ENCODE peak calls at places on chromosome 16, in nine cellular contexts. H is colonic mucosa; N is CD4-positive, alpha-beta T cell; G is activated CD8-positive, alpha-beta T cell treated with anti-CD3 and anti-CD28 coated beads for 36 hours; R is progenitor cell of endocrine pancreas; F is MM.1S; J is mucosa of descending colon; D is body of pancreas; Q is endothelial cell. X is an unnamed sample.

GRCh38 chr16:27822529-27823437 is 240.7 kb downstream of the GSG1L start:
- DNase-seq in H (no peak), N (no peak), G (no peak), R (no peak), F (no peak), J (no peak), D (no peak), Q (no peak), X (no peak)

GRCh38 chr16:29777576-29778360 is at the start of gene ZG16:
- DNase-seq in H (no peak), N (no peak), G (no peak), R (no peak), F (no peak), J (no peak), D (peak), Q (no peak), X (no peak)

GRCh38 chr16:67668495-67669157 is 2.0 kb downstream of the C16orf86 start:
- DNase-seq in H (no peak), N (no peak), G (peak), R (no peak), F (no peak), J (no peak), D (no peak), Q (no peak), X (no peak)

GRCh38 chr16:66677179-66677578 is 19.4 kb downstream of the CMTM4 start:
- DNase-seq in H (no peak), N (no peak), G (no peak), R (no peak), F (no peak), J (no peak), D (no peak), Q (no peak), X (no peak)

GRCh38 chr16:47528431-47528830 is 67.3 kb downstream of the PHKB start:
- DNase-seq in H (no peak), N (no peak), G (no peak), R (no peak), F (no peak), J (no peak), D (no peak), Q (no peak), X (peak)

GRCh38 chr16:1458336-1458976 is 14.1 kb upstream of the CCDC154 start:
- DNase-seq in H (no peak), N (no peak), G (peak), R (no peak), F (no peak), J (no peak), D (no peak), Q (no peak), X (no peak)

GRCh38 chr16:69501956-69502457 is 63.8 kb upstream of the NFAT5 start:
- DNase-seq in H (no peak), N (no peak), G (no peak), R (no peak), F (peak), J (no peak), D (no peak), Q (no peak), X (no peak)

GRCh38 chr16:72066747-72067146 is 3.7 kb downstream of the HPR start:
- DNase-seq in H (no peak), N (no peak), G (no peak), R (no peak), F (peak), J (peak), D (no peak), Q (peak), X (peak)

GRCh38 chr16:265711-266110 is 10.0 kb downstream of the RGS11 start:
- DNase-seq in H (no peak), N (no peak), G (no peak), R (no peak), F (no peak), J (no peak), D (no peak), Q (no peak), X (no peak)

GRCh38 chr16:11604783-11605563 is 18.3 kb upstream of the LITAF start:
- DNase-seq in H (peak), N (no peak), G (no peak), R (no peak), F (no peak), J (peak), D (peak), Q (no peak), X (no peak)

GRCh38 chr16:10895053-10895946 is 18.3 kb downstream of the CIITA start:
- DNase-seq in H (peak), N (peak), G (peak), R (peak), F (no peak), J (peak), D (no peak), Q (peak), X (peak)

GRCh38 chr16:67277999-67278772 is 1.1 kb upstream of the PLEKHG4 start:
- DNase-seq in H (peak), N (no peak), G (no peak), R (no peak), F (peak), J (peak), D (no peak), Q (no peak), X (peak)

GRCh38 chr16:2519711-2520080 is 475 bp upstream of the AMDHD2 start:
- DNase-seq in H (no peak), N (no peak), G (no peak), R (no peak), F (no peak), J (no peak), D (no peak), Q (no peak), X (no peak)

GRCh38 chr16:83147244-83147643 is 520.5 kb downstream of the CDH13 start:
- DNase-seq in H (no peak), N (no peak), G (no peak), R (no peak), F (no peak), J (no peak), D (no peak), Q (peak), X (no peak)

GRCh38 chr16:64398795-64399194 is 723.1 kb downstream of the CDH11 start:
- DNase-seq in H (no peak), N (no peak), G (no peak), R (no peak), F (no peak), J (no peak), D (no peak), Q (no peak), X (no peak)

GRCh38 chr16:3458278-3458851 is 14.9 kb downstream of the NAA60 start:
- DNase-seq in H (peak), N (no peak), G (peak), R (no peak), F (no peak), J (peak), D (peak), Q (peak), X (no peak)

GRCh38 chr16:70441406-70441990 is 2.6 kb upstream of the ST3GAL2 start:
- DNase-seq in H (no peak), N (no peak), G (no peak), R (no peak), F (no peak), J (no peak), D (no peak), Q (no peak), X (no peak)

GRCh38 chr16:17467923-17468540 is 2.7 kb downstream of the XYLT1 start:
- DNase-seq in H (peak), N (peak), G (peak), R (peak), F (peak), J (peak), D (peak), Q (peak), X (peak)

GRCh38 chr16:50574852-50575251 is 26.7 kb downstream of the NKD1 start:
- DNase-seq in H (no peak), N (no peak), G (no peak), R (no peak), F (no peak), J (no peak), D (no peak), Q (no peak), X (no peak)

GRCh38 chr16:11052080-11052808 is 107.9 kb downstream of the CLEC16A start:
- DNase-seq in H (no peak), N (no peak), G (peak), R (no peak), F (no peak), J (no peak), D (no peak), Q (no peak), X (no peak)

GRCh38 chr16:15701975-15702970 is 52.2 kb downstream of the NDE1 start:
- DNase-seq in H (no peak), N (no peak), G (no peak), R (no peak), F (no peak), J (no peak), D (no peak), Q (no peak), X (no peak)

GRCh38 chr16:65500007-65500406 is 378.1 kb upstream of the CDH11 start:
- DNase-seq in H (no peak), N (no peak), G (no peak), R (no peak), F (no peak), J (no peak), D (no peak), Q (no peak), X (no peak)

GRCh38 chr16:9481749-9482148 is 390.3 kb downstream of the HAPSTR1 start:
- DNase-seq in H (no peak), N (no peak), G (no peak), R (no peak), F (no peak), J (no peak), D (no peak), Q (no peak), X (no peak)

GRCh38 chr16:68902376-68903345 is 59.3 kb downstream of the TANGO6 start:
- DNase-seq in H (peak), N (no peak), G (peak), R (peak), F (peak), J (peak), D (peak), Q (peak), X (peak)

GRCh38 chr16:23302045-23302956 is at the start of gene SCNN1B:
- DNase-seq in H (peak), N (no peak), G (peak), R (peak), F (peak), J (peak), D (no peak), Q (peak), X (no peak)
- TF ChIP-seq CTCF in H (no peak), N (no peak), G (no peak), R (no peak), F (peak), J (no peak), D (no peak), Q (no peak), X (no peak)

DNA sequence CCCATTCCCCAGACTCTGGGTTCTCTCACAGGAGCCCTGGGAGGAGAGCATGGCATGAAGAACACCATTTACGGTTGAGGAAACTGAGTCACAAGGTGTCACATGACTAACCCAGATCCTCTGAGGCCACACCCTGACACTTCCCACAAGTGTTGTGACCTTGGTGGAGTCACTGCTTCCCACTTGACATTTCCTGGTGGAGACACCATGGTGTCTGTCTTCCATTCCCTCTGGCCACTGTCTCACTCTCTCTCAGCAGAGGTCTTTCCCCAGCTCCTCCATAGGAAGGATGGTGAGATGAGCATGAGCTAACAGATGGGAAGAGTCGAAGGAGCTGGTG is 116.2 kb downstream of the GNAO1 start:
- DNase-seq in H (no peak), N (no peak), G (no peak), R (no peak), F (no peak), J (no peak), D (no peak), Q (no peak), X (no peak)
- TF ChIP-seq CTCF in H (no peak), N (no peak), G (no peak), R (no peak), F (no peak), J (no peak), D (no peak), Q (no peak), X (no peak)

GRCh38 chr16:81748476-81749198 is 30.5 kb upstream of the PLCG2 start:
- DNase-seq in H (no peak), N (no peak), G (peak), R (no peak), F (no peak), J (no peak), D (no peak), Q (no peak), X (no peak)
- TF ChIP-seq CTCF in H (no peak), N (no peak), G (no peak), R (no peak), F (peak), J (no peak), D (no peak), Q (no peak), X (no peak)

DNA sequence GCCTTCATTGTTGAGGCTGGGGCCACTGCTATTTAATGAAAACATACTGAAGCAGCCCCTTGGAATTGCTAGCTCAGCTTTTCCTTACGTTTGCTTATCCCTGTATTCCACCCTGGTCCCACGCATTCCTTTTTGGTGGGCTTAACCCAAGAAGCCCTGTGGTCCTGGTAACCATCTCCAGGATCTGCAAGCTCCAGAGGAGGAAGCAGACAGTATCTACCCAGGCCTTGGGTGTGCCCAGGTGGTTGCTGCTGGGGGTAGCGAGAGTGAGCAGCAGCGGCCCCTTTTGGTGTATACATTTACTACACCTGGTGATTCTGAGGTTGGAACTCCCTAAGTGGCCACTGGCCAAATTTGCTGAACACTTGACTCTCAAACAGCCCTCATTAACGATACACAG is 97.7 kb downstream of the CBLN1 start:
- DNase-seq in H (peak), N (no peak), G (peak), R (peak), F (peak), J (peak), D (no peak), Q (peak), X (no peak)
- TF ChIP-seq CTCF in H (peak), N (no peak), G (peak), R (peak), F (peak), J (peak), D (no peak), Q (peak), X (peak)